ENCODE peak calls at places on chromosome 10, in six cellular contexts. X is activated naive CD8-positive, alpha-beta T cell treated with anti-CD3 and anti-CD28 coated beads for 36 hours; J is HEK293T; B is HTR-8/SVneo; I is hippocampal formation; F is cardiac fibroblast. R is an unnamed sample.

GRCh38 chr10:83212632-83213349 is 926.5 kb upstream of the GHITM start:
- DNase-seq in X (no peak), J (no peak), B (no peak), I (no peak), F (peak; percentile 46), R (no peak)

GRCh38 chr10:12709516-12709915 is 292.0 kb downstream of the CCDC3 start:
- DNase-seq in X (no peak), J (no peak), B (no peak), I (no peak), F (peak; percentile 55), R (no peak)

GRCh38 chr10:30583778-30584415 is 45.7 kb downstream of the LYZL2 start:
- DNase-seq in X (no peak), J (no peak), B (peak; percentile 61), I (peak; percentile 35), F (peak; percentile 83), R (peak; percentile 25)

GRCh38 chr10:49103761-49104160 is 11.6 kb downstream of the VSTM4 start:
- DNase-seq in X (no peak), J (no peak), B (no peak), I (no peak), F (no peak), R (no peak)

GRCh38 chr10:84447701-84448400 is 119.5 kb downstream of the CCSER2 start:
- DNase-seq in X (no peak), J (no peak), B (no peak), I (no peak), F (no peak), R (no peak)

GRCh38 chr10:78042058-78042751 is 8.5 kb downstream of the RPS24 start:
- DNase-seq in X (no peak), J (no peak), B (no peak), I (no peak), F (no peak), R (no peak)

GRCh38 chr10:87960230-87960629 is 96.8 kb downstream of the PTEN start:
- DNase-seq in X (no peak), J (no peak), B (no peak), I (no peak), F (peak; percentile 75), R (no peak)

GRCh38 chr10:71927669-71928592 is 36.3 kb upstream of the CHST3 start:
- DNase-seq in X (no peak), J (no peak), B (no peak), I (no peak), F (peak; percentile 31), R (no peak)

GRCh38 chr10:44988957-44989620 is 10.5 kb upstream of the DEPP1 start:
- DNase-seq in X (no peak), J (no peak), B (no peak), I (no peak), F (no peak), R (no peak)

GRCh38 chr10:33113111-33113856 is 155.3 kb upstream of the ITGB1 start:
- DNase-seq in X (no peak), J (no peak), B (no peak), I (no peak), F (peak; percentile 72), R (no peak)

GRCh38 chr10:24722676-24723385 is 856 bp downstream of the ARHGAP21 start:
- DNase-seq in X (peak; percentile 62), J (peak; percentile 39), B (peak; percentile 41), I (peak; percentile 68), F (peak; percentile 50), R (peak; percentile 76)

GRCh38 chr10:5002013-5002727 is 1.5 kb downstream of the AKR1C2 start:
- DNase-seq in X (no peak), J (no peak), B (no peak), I (no peak), F (no peak), R (no peak)

GRCh38 chr10:95456486-95456885 is 104.7 kb downstream of the SORBS1 start:
- DNase-seq in X (no peak), J (no peak), B (no peak), I (no peak), F (no peak), R (no peak)

GRCh38 chr10:123637326-123637880 is 28.8 kb upstream of the GPR26 start:
- DNase-seq in X (no peak), J (no peak), B (no peak), I (no peak), F (no peak), R (no peak)

GRCh38 chr10:46550076-46550790 is 6.2 kb downstream of the GPRIN2 start:
- DNase-seq in X (no peak), J (no peak), B (no peak), I (no peak), F (no peak), R (no peak)

GRCh38 chr10:7915923-7916322 is 97.6 kb downstream of the TAF3 start:
- DNase-seq in X (no peak), J (no peak), B (no peak), I (no peak), F (peak; percentile 75), R (no peak)

GRCh38 chr10:14560274-14560673 is 214.4 kb downstream of the FAM107B start:
- DNase-seq in X (peak; percentile 66), J (no peak), B (peak; percentile 37), I (no peak), F (peak; percentile 93), R (no peak)

GRCh38 chr10:61410353-61410752 is 42.8 kb downstream of the TMEM26 start:
- DNase-seq in X (no peak), J (no peak), B (no peak), I (no peak), F (no peak), R (no peak)

R was measured in anterior cingulate cortex.